ENCODE peak calls at places on chromosomes 16 and 17, in five cellular contexts. N is left ventricle myocardium inferior; T is ovary; S is PC-3; F is CD8-positive, alpha-beta memory T cell. V is an unnamed sample.
A peak's percentile ranks its signal among the peaks of the same experiment; 100 is the strongest.

GRCh38 chr16:81732699-81733098 is 46.4 kb upstream of the PLCG2 start:
- DNase-seq in N (no peak), T (no peak), S (no peak), F (no peak), V (no peak)

GRCh38 chr17:79079421-79080200 is 5.0 kb downstream of the ENGASE start:
- DNase-seq in N (no peak), T (no peak), S (no peak), F (no peak), V (no peak)

GRCh38 chr17:43659823-43660222 is 1.9 kb downstream of the MEOX1 start:
- DNase-seq in N (no peak), T (no peak), S (no peak), F (no peak), V (no peak)

GRCh38 chr16:50591800-50592771 is 43.9 kb downstream of the NKD1 start:
- DNase-seq in N (peak; percentile 78), T (peak; percentile 86), S (peak; percentile 14), F (no peak), V (no peak)

GRCh38 chr16:7405166-7405565 is 72.5 kb downstream of the RBFOX1 start:
- DNase-seq in N (peak; percentile 64), T (peak; percentile 15), S (peak; percentile 6), F (no peak), V (no peak)

GRCh38 chr16:4496305-4496704 is 20.1 kb downstream of the HMOX2 start:
- DNase-seq in N (no peak), T (no peak), S (peak; percentile 60), F (no peak), V (no peak)

GRCh38 chr16:82639263-82639662 is 12.5 kb downstream of the CDH13 start:
- DNase-seq in N (no peak), T (no peak), S (no peak), F (no peak), V (no peak)

GRCh38 chr17:12256380-12256995 is 235.8 kb downstream of the MAP2K4 start:
- DNase-seq in N (no peak), T (peak; percentile 60), S (peak; percentile 69), F (no peak), V (peak; percentile 80)

GRCh38 chr16:14104066-14104465 is 32.9 kb downstream of the MRTFB start:
- DNase-seq in N (no peak), T (no peak), S (no peak), F (no peak), V (no peak)
- H3K36me3 ChIP-seq in N (no peaks in the 10 kb centered on the region), T (no peaks in the 10 kb centered on the region), S (no peaks in the 10 kb centered on the region), F (no peaks in the 10 kb centered on the region), V (no peaks in the 10 kb centered on the region)

DNA sequence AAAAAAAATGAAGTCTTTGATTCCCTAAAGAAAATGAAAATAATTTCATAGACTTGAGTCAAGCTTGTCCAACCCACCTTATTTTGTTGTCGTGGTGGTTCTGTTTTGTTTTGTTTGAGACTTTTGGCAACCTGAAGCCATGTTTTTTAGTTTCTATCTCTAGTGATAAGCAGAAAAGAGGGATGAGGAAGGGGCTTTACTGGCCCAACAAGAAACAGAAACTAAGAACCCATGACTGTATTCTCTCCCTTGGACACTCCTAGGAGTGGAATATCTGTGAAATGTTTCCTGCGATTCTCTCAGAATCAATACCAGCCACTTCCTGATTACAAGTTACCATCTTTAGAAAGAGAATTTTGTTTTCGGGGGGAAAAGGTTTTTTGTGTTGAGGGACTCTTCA is 207.5 kb downstream of the PRKCA start:
- DNase-seq in N (no peak), T (no peak), S (no peak), F (no peak), V (no peak)
- H3K27ac ChIP-seq in N (no peak overlapping the region), T (no peak overlapping the region), S (peak overlapping the region; percentile 96), F (no peak overlapping the region), V (no peak overlapping the region)

GRCh38 chr16:71723537-71724319 is 773 bp downstream of the PHLPP2 start:
- DNase-seq in N (peak; percentile 76), T (peak; percentile 79), S (peak; percentile 73), F (peak; percentile 81), V (peak; percentile 89)
- H3K4me1 ChIP-seq in N (peaks cover 30% of the 10 kb centered on the region), T (peaks cover 4% of the 10 kb centered on the region), S (peaks cover 5% of the 10 kb centered on the region), F (peaks cover 6% of the 10 kb centered on the region), V (peaks cover 39% of the 10 kb centered on the region)

DNA sequence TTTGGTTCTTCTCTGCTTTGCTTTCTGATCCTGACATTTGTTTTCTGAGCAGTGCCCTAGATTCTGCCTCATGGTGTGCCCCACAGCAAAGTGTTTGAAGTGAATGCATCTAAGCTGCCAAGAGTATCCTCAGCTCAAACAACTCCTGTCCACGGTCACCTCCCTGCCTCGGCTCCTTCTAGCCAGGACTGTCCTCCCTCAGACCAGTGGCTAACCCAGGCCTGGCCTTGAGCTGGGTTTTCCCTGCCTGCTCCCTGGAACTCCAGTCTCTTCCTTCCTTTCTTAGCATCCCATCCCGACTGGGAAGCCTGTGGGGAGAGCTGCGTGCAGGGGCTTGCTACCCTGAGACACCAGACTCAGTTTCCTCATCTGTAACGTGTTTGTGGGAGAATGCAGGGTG is 256.5 kb downstream of the GSG1L start:
- DNase-seq in N (no peak), T (no peak), S (no peak), F (no peak), V (no peak)
- H3K36me3 ChIP-seq in N (no peaks in the 10 kb centered on the region), T (no peaks in the 10 kb centered on the region), S (no peaks in the 10 kb centered on the region), F (no peaks in the 10 kb centered on the region), V (no peaks in the 10 kb centered on the region)

V was measured in Karpas-422.